ENCODE peak calls at places on chromosomes 13 and 19, in five cellular contexts. G is foreskin keratinocyte, M is AG04450, V is neural crest cell, N is omental fat pad. B is an unnamed sample.

GRCh38 chr13:31722684-31723083 is 16.6 kb upstream of the RXFP2 start:
- DNase-seq in M (no peak), N (no peak), G (no peak), V (no peak), B (no peak)

GRCh38 chr19:55777528-55777927 is 8.6 kb downstream of the RFPL4AL1 start:
- DNase-seq in V (no peak), M (no peak), G (no peak), N (no peak), B (no peak)

GRCh38 chr13:30422056-30422914 is at the start of gene UBE2L5:
- DNase-seq in M (peak), V (peak), G (peak), N (no peak), B (peak)

GRCh38 chr19:48836089-48837017 is at the start of gene HSD17B14:
- DNase-seq in V (peak), M (no peak), G (no peak), N (no peak), B (no peak)

GRCh38 chr19:44069415-44069814 is 2.5 kb upstream of the ZNF284 start:
- DNase-seq in M (no peak), N (no peak), V (no peak), G (no peak), B (no peak)

GRCh38 chr13:86563308-86563707 is 764.1 kb upstream of the SLITRK6 start:
- DNase-seq in V (no peak), N (no peak), M (no peak), G (peak), B (no peak)

GRCh38 chr19:21233691-21234090 is 91.9 kb downstream of the ZNF431 start:
- DNase-seq in M (no peak), V (no peak), N (no peak), G (peak), B (no peak)

GRCh38 chr19:38559428-38560401 is 58.0 kb downstream of the MAP4K1 start:
- DNase-seq in M (no peak), N (no peak), G (peak), V (no peak), B (peak)

GRCh38 chr13:106129273-106129672 is 406.2 kb downstream of the EFNB2 start:
- DNase-seq in V (no peak), M (no peak), N (no peak), G (no peak), B (no peak)

GRCh38 chr19:10137751-10138682 is 18.3 kb upstream of the EIF3G start:
- DNase-seq in G (no peak), N (no peak), M (no peak), V (no peak), B (no peak)

GRCh38 chr19:40610396-40611064 is 9.4 kb downstream of the LTBP4 start:
- DNase-seq in G (peak), M (no peak), V (no peak), N (no peak), B (peak)

GRCh38 chr13:65064967-65065366 is 2165.2 kb downstream of the PCDH9 start:
- DNase-seq in M (no peak), V (no peak), N (no peak), G (no peak), B (no peak)

GRCh38 chr19:47406711-47407416 is 12.5 kb downstream of the MEIS3 start:
- DNase-seq in V (no peak), N (no peak), G (no peak), M (no peak), B (no peak)

GRCh38 chr13:30346159-30346788 is 38.9 kb upstream of the KATNAL1 start:
- DNase-seq in V (no peak), M (no peak), N (no peak), G (no peak), B (no peak)

DNA sequence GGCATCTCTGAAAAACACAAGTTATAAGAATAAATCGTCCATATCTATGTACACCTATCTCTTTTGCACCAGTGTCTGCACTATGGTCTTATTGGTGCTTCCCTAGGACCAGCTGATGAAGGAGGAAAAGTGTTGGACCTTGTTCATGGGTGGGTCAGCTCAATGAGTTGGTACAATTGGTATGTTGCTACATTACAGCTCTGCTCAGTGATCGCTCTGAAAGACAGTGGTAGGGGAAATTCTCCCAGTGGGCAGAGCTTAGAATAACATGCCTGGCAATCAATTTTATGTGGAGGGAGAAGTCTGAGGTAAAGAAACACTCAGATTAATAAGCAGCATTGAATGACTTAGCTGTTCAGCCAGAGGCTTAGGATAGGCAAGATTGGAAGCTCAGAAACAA is 138.7 kb upstream of the KL start:
- DNase-seq in M (no peak), G (no peak), N (no peak), V (no peak), B (no peak)
- TF ChIP-seq CTCF in M (no peak), G (no peak), N (no peak), V (no peak), B (no peak)

DNA sequence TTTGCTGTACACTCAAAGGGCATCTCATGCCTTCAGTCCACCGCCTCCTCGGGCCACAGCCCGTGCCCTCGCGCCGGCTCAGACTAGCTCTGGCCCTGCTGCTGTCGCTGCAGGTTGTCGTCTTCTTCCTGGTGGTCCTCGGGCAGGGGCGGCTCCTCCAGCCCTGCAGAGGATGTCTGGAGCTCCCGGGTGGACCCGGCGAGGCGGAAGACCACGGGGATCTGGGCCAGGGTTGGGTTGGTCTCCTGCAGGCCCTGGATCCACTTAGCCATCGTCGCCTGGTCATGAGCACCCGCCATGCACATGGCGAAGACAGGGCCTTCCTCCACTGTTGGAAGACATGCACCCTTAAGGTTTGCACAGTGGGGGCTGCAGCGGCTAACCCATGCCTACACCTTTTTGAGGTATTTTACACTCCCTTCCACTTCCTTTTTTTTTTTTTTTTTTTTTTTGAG is 489 bp upstream of the ZNF653 start:
- DNase-seq in V (no peak), N (no peak), M (no peak), G (no peak), B (no peak)
- TF ChIP-seq CTCF in V (no peak), N (no peak), M (no peak), G (no peak), B (no peak)

DNA sequence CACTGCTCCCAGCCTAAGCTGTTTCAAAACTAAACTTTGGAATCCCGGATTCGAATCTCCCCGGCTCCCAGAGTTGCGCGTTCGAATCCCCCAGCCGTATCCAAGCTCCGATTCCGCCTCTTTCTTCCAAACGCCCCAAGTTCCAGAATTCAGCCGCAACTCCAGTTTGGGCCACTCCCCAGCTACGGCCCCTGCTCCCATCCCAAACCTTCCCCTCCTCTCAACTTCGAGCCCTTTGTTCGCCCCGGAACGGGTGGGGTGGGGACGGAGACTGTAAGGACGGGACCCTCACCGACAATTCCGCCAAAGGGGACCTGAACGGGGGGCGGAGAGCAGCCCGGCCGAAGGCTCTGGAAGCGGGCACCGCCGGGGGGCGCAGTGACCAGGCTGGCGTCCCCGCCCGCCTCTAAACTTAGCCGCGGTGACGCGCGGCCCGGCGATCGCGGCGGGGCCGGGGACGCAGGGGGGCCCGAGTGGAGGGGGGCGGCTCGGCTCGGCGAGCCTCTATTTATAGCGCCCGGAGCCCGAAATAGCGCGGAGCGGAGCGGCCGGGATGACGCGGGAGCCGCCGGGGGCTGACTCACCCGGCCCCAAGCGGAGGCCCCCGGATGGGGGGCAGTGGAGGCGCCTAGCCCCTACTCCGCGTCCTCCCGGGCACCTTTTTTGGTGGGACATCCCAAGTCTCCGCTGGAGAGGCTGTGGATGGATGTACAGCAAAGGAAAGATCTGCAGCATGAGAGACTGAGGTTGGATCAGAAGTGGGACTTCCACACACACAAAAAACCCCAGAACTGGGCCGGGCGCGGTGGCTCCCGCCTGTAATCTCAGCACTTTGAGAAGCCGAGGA is 4.9 kb upstream of the ERCC1 start:
- DNase-seq in N (no peak), V (peak), M (no peak), G (no peak), B (no peak)
- TF ChIP-seq CTCF in N (no peak), V (peak), M (peak), G (peak), B (peak)

DNA sequence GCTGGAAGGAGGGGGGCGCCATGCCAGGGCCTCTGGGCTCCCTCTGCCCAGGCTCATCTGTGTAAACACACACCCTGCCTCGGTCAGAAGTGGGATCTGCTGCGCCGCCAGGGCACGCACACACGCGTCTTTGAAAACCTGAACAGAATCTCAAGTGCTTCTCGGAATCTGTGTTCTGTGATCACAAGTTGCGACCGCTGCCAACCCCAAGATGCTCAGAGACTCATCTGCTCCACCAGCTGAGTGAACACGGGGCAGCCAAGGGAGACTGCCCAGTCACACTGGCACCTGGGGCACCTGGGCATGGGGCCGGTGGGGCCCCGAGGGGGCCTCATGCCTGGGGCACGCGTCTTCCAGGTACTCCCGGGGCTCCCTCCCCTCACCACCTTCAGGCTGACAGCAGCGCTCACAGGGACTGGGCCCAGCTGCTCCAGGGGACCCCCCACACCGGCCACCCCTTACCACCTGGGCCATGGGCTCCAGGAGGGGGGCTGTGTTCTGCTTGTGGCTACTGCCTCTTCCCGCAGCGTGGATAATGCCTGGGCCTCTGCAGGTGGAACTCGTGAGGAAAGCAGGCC is 59.0 kb downstream of the KLF2 start:
- DNase-seq in G (no peak), N (no peak), M (no peak), V (no peak), B (no peak)
- TF ChIP-seq CTCF in G (no peak), N (no peak), M (no peak), V (no peak), B (no peak)

DNA sequence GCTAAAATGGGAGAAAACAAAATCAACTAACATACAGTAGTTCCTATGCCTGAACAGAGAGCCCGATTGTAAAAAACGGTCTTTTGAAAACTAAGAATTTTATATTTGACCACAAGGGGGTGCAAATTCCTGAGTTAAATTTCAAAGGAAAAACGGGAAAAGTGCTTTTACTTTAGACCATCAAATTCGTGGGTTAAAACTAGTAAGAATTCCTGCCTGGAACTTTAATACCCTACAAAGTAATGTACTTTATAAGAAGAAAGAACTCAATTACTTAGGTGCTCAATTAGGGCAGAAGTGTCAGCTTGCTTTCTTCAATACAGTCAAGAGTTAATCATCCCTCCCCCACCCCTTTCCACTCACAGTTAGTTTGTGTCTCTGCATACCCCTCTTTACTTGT is 69.8 kb downstream of the KCNRG start:
- DNase-seq in N (no peak), G (peak), M (no peak), V (no peak), B (no peak)
- TF ChIP-seq CTCF in N (no peak), G (peak), M (peak), V (peak), B (peak)